ENCODE peak calls at places on chromosome 20, in nine cellular contexts. E is sigmoid colon, J is IMR-90, C is uterus, Z is brain microvascular endothelial cell, M is astrocyte of the spinal cord, O is DND-41, L is heart right ventricle, T is RWPE2. P is an unnamed sample.

GRCh38 chr20:22207280-22207679 is 377.1 kb downstream of the FOXA2 start:
- DNase-seq in O (no peak), T (no peak), C (no peak), M (no peak), Z (no peak), J (no peak), L (no peak), E (no peak), P (no peak)

GRCh38 chr20:35953411-35954199 is 697 bp downstream of the SCAND1 start:
- DNase-seq in L (peak; percentile 48), O (peak; percentile 81), J (peak; percentile 28), T (peak; percentile 89), M (peak; percentile 51), Z (peak; percentile 18), E (peak; percentile 77), C (no peak), P (peak; percentile 84)

GRCh38 chr20:33859157-33859695 is 48.1 kb downstream of the CHMP4B start:
- DNase-seq in O (peak; percentile 49), Z (peak; percentile 12), T (no peak), M (no peak), C (peak; percentile 27), L (no peak), J (no peak), E (no peak), P (no peak)

GRCh38 chr20:7113577-7114466 is 346.3 kb downstream of the BMP2 start:
- DNase-seq in T (peak; percentile 58), E (no peak), C (no peak), M (peak; percentile 57), L (peak; percentile 50), O (peak; percentile 5), Z (peak; percentile 20), J (peak; percentile 1), P (no peak)

GRCh38 chr20:17806739-17807441 is 107.1 kb downstream of the BANF2 start:
- DNase-seq in L (peak; percentile 88), J (peak; percentile 78), M (peak; percentile 75), Z (peak; percentile 58), O (no peak), E (peak; percentile 91), T (no peak), C (peak; percentile 92), P (no peak)

GRCh38 chr20:36569847-36570429 is 3.5 kb upstream of the TGIF2 start:
- DNase-seq in J (peak; percentile 65), L (no peak), O (no peak), Z (peak; percentile 52), T (no peak), E (no peak), M (peak; percentile 58), C (no peak), P (no peak)

GRCh38 chr20:41497186-41497895 is 120.8 kb downstream of the CHD6 start:
- DNase-seq in O (no peak), M (no peak), C (no peak), J (peak; percentile 62), Z (no peak), L (no peak), T (no peak), E (no peak), P (no peak)

GRCh38 chr20:53691060-53691810 is 97.6 kb upstream of the ZNF217 start:
- DNase-seq in L (no peak), J (peak; percentile 10), T (no peak), M (peak; percentile 6), C (no peak), E (no peak), O (no peak), Z (no peak), P (no peak)

GRCh38 chr20:59850018-59850641 is 83.3 kb downstream of the SYCP2 start:
- DNase-seq in L (no peak), J (peak; percentile 42), Z (no peak), C (no peak), O (no peak), T (no peak), M (peak; percentile 58), E (no peak), P (no peak)

GRCh38 chr20:1897965-1898464 is 2.8 kb downstream of the SIRPA start:
- DNase-seq in M (no peak), O (no peak), E (no peak), T (no peak), C (no peak), L (no peak), Z (no peak), J (no peak), P (no peak)

GRCh38 chr20:36819662-36820061 is 46.1 kb upstream of the DSN1 start:
- DNase-seq in O (no peak), L (no peak), Z (no peak), M (no peak), E (no peak), C (no peak), T (no peak), J (no peak), P (no peak)

GRCh38 chr20:61844621-61845020 is 221.1 kb downstream of the TAF4 start:
- DNase-seq in M (no peak), Z (no peak), L (no peak), E (no peak), C (no peak), O (no peak), T (no peak), J (no peak), P (no peak)

GRCh38 chr20:1666802-1667201 is 9.2 kb upstream of the SIRPG start:
- DNase-seq in J (no peak), M (no peak), L (no peak), Z (no peak), C (no peak), O (peak; percentile 43), E (no peak), T (no peak), P (no peak)

GRCh38 chr20:7470912-7471311 is 469.3 kb downstream of the HAO1 start:
- DNase-seq in Z (no peak), O (no peak), E (no peak), J (no peak), T (no peak), L (no peak), M (no peak), C (no peak), P (no peak)

GRCh38 chr20:38979842-38980241 is 17.7 kb downstream of the DHX35 start:
- DNase-seq in C (no peak), Z (no peak), J (no peak), E (no peak), M (no peak), O (no peak), T (no peak), L (no peak), P (no peak)

DNA sequence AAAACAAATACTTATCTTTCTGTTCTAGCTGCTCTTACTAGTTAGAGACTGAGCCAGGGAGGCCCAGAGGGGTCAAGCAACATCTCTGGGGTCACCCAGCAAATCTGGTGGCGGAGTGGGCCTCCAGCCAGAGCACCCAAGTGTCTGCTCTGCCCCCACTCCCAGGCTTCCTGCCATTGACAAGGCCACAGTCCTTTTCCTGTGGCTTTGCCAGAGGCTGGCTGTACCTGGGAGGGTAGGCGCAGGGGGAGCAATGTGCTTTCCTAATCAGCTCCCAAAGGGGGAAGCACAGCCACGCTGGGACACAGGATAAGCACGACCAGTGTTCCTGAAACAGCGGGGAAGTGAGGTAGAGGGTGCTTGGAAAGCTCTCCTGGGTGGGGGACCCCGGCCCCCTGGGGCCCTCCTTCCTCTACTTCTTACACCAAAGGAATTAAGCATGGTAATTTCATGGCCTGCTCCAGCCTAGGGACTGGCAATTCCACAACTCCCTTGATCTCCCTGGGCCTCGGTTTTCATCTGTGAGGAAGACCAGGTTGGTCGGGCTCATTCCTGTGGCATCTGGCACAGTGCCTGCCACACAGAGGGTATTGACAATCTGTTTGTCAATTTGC is 7.6 kb downstream of the TCF15 start:
- DNase-seq in Z (no peak), T (no peak), E (peak; percentile 60), O (no peak), J (no peak), M (no peak), C (no peak), L (peak; percentile 83), P (no peak)
- H3K4me3 ChIP-seq in Z (no peak overlapping the region), T (no peak overlapping the region), E (no peak overlapping the region), O (no peak overlapping the region), J (no peak overlapping the region), M (no peak overlapping the region), C (no peak overlapping the region), L (no peak overlapping the region), P (no peak overlapping the region)

DNA sequence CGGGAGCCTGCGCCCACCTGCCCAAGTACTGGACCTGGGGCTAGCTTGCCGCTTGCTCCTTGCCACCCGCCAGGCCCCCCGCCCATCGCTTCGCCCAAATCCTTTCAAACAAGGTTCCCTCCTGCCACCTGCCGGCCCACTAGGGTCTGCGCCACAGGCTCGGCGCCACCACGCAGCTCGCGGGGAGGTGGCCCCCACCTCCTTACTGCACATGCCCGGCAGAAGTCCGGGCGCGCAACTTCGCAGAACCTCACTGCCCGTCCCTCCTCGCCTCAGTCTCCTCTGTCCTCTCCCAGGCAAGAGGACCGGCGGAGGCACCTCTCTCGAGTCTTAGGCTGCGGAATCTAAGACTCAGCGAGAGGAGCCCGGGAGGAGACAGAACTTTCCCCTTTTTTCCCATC is 11.2 kb downstream of the GNAS-AS1 start:
- DNase-seq in C (no peak), Z (no peak), J (peak; percentile 24), E (no peak), O (peak; percentile 52), M (peak; percentile 26), L (peak; percentile 34), T (peak; percentile 84), P (no peak)
- H3K4me3 ChIP-seq in C (no peak overlapping the region), Z (no peak overlapping the region), J (no peak overlapping the region), E (no peak overlapping the region), O (no peak overlapping the region), M (no peak overlapping the region), L (peak overlapping the region; percentile 28), T (no peak overlapping the region), P (peak overlapping the region; percentile 51)

GRCh38 chr20:3406481-3407425 is 716 bp downstream of the DNAAF9 start:
- DNase-seq in Z (peak; percentile 37), C (peak; percentile 46), L (peak; percentile 59), M (no peak), J (peak; percentile 40), O (no peak), E (peak; percentile 80), T (no peak), P (no peak)
- H3K4me3 ChIP-seq in Z (peak overlapping the region; percentile 84), C (peak overlapping the region; percentile 85), L (peak overlapping the region; percentile 81), M (peak overlapping the region; percentile 92), J (peak overlapping the region; percentile 90), O (no peak overlapping the region), E (peak overlapping the region; percentile 69), T (peak overlapping the region; percentile 81), P (peak overlapping the region; percentile 80)

GRCh38 chr20:47573586-47573985 is 71.9 kb downstream of the NCOA3 start:
- DNase-seq in T (no peak), E (no peak), L (no peak), M (no peak), O (no peak), Z (no peak), C (no peak), J (no peak), P (no peak)
- H3K4me3 ChIP-seq in T (no peak overlapping the region), E (no peak overlapping the region), L (no peak overlapping the region), M (no peak overlapping the region), O (no peak overlapping the region), Z (no peak overlapping the region), C (no peak overlapping the region), J (no peak overlapping the region), P (no peak overlapping the region)